ENCODE peak calls at places on chromosomes 2 and 18, in seven cellular contexts. W, C, X, V, T, H and Q are unnamed samples.

GRCh38 chr2:65020943-65021528 is 31.8 kb downstream of the SLC1A4 start:
- DNase-seq in W (no peak), C (no peak), X (no peak), V (no peak), T (no peak), H (no peak), Q (no peak)

GRCh38 chr2:161068670-161069069 is 91.6 kb upstream of the TANK start:
- DNase-seq in W (peak), C (no peak), X (peak), V (no peak), T (no peak), H (no peak), Q (no peak)

GRCh38 chr18:8752329-8752728 is 47.0 kb downstream of the MTCL1 start:
- DNase-seq in W (peak), C (no peak), X (no peak), V (no peak), T (no peak), H (no peak), Q (no peak)

GRCh38 chr2:127953128-127953718 is 67.5 kb upstream of the AMMECR1L start:
- DNase-seq in W (peak), C (no peak), X (no peak), V (no peak), T (no peak), H (no peak), Q (no peak)

GRCh38 chr2:168357799-168358504 is 98.1 kb upstream of the CERS6 start:
- DNase-seq in W (no peak), C (no peak), X (no peak), V (no peak), T (no peak), H (no peak), Q (no peak)

GRCh38 chr2:207128867-207129266 is 36.9 kb downstream of the KLF7 start:
- DNase-seq in W (no peak), C (no peak), X (no peak), V (no peak), T (no peak), H (no peak), Q (no peak)

GRCh38 chr2:232890896-232891601 is 21.0 kb downstream of the SNORC start:
- DNase-seq in W (peak), C (peak), X (no peak), V (no peak), T (peak), H (no peak), Q (peak)

GRCh38 chr2:191607101-191607500 is 70.8 kb upstream of the NABP1 start:
- DNase-seq in W (no peak), C (no peak), X (no peak), V (no peak), T (peak), H (no peak), Q (no peak)

GRCh38 chr18:61859118-61859517 is 33.7 kb downstream of the RNF152 start:
- DNase-seq in W (no peak), C (no peak), X (no peak), V (no peak), T (no peak), H (no peak), Q (no peak)

GRCh38 chr18:1559563-1559962 is 654.9 kb downstream of the ADCYAP1 start:
- DNase-seq in W (no peak), C (peak), X (no peak), V (no peak), T (no peak), H (no peak), Q (peak)

GRCh38 chr2:138501427-138502252 is at the start of gene SPOPL:
- DNase-seq in W (peak), C (peak), X (peak), V (peak), T (peak), H (peak), Q (peak)

GRCh38 chr2:67346718-67347407 is 50.3 kb upstream of the ETAA1 start:
- DNase-seq in W (peak), C (no peak), X (peak), V (no peak), T (peak), H (no peak), Q (no peak)

GRCh38 chr2:52429740-52430139 is 1337.9 kb upstream of the CHAC2 start:
- DNase-seq in W (peak), C (no peak), X (no peak), V (no peak), T (no peak), H (no peak), Q (no peak)

GRCh38 chr2:10196275-10196892 is 73.8 kb downstream of the RRM2 start:
- DNase-seq in W (no peak), C (no peak), X (no peak), V (no peak), T (no peak), H (no peak), Q (no peak)

GRCh38 chr2:100424277-100424875 is 6.9 kb upstream of the CHST10 start:
- DNase-seq in W (no peak), C (no peak), X (no peak), V (no peak), T (no peak), H (no peak), Q (no peak)

GRCh38 chr2:100422320-100422719 is 4.9 kb upstream of the CHST10 start:
- DNase-seq in W (peak), C (peak), X (peak), V (no peak), T (peak), H (no peak), Q (peak)

GRCh38 chr2:100425573-100426383 is 8.3 kb upstream of the CHST10 start:
- DNase-seq in W (no peak), C (no peak), X (no peak), V (no peak), T (no peak), H (no peak), Q (no peak)

GRCh38 chr2:100425107-100425506 is 7.6 kb upstream of the CHST10 start:
- DNase-seq in W (no peak), C (no peak), X (no peak), V (no peak), T (no peak), H (no peak), Q (no peak)

DNA sequence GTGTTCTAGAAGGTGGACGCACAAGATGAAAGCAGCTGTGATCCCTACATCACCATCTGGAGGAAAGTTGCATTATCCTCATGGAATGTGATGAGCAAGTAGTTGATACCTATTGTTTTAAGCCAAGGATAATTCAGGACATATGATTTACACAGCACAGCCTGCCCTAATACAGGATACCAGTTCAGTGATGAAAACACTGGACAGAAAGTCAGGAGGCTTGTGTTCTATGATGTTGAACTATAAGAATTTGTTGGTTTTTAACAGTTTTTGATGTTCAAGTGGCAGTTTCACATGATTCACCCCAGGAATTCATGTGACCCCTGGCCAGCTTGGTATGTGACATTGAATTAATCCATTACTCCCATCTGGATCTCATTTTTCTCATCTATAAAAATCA is 6.2 kb upstream of the CHST10 start:
- DNase-seq in W (no peak), C (no peak), X (no peak), V (no peak), T (no peak), H (no peak), Q (no peak)
- H4K8ac ChIP-seq in W (no peak), C (no peak), X (no peak), V (no peak), T (no peak), H (no peak), Q (no peak)

GRCh38 chr2:42640261-42640660 is 71.8 kb downstream of the MTA3 start:
- DNase-seq in W (no peak), C (no peak), X (no peak), V (no peak), T (no peak), H (no peak), Q (no peak)
- H4K8ac ChIP-seq in W (no peak), C (no peak), X (no peak), V (no peak), T (no peak), H (no peak), Q (no peak)

DNA sequence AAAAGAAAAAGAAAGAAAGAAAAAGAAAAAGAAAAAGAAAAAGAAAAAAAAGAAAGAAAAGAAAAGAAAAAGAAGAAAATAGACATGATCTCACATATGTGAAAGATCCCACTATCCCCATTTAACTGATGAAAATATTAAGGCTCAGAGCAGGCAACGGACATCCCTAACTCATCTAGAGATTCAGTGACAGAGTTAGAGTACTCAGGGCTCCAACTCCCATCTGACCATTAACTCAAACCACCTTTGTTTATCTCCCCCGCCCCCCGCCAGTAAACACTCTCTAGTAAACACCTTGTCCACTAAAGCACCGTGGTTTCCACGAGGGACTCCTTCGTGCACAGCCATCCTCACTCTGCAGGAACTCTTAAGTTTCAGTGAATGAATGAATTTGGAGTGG is 142.9 kb downstream of the TGIF1 start:
- DNase-seq in W (no peak), C (no peak), X (no peak), V (no peak), T (no peak), H (no peak), Q (no peak)
- H4K8ac ChIP-seq in W (peak), C (no peak), X (no peak), V (no peak), T (peak), H (no peak), Q (no peak)

GRCh38 chr18:72828601-72829000 is 39.2 kb downstream of the NETO1 start:
- DNase-seq in W (no peak), C (no peak), X (no peak), V (no peak), T (no peak), H (no peak), Q (no peak)

GRCh38 chr18:72830109-72830508 is 37.7 kb downstream of the NETO1 start:
- DNase-seq in W (no peak), C (peak), X (peak), V (no peak), T (no peak), H (peak), Q (peak)

GRCh38 chr18:72834731-72835130 is 33.1 kb downstream of the NETO1 start:
- DNase-seq in W (no peak), C (no peak), X (no peak), V (no peak), T (no peak), H (no peak), Q (no peak)

GRCh38 chr18:72833471-72833870 is 34.3 kb downstream of the NETO1 start:
- DNase-seq in W (no peak), C (no peak), X (peak), V (no peak), T (no peak), H (no peak), Q (no peak)
- H4K8ac ChIP-seq in W (no peak), C (no peak), X (no peak), V (no peak), T (no peak), H (no peak), Q (no peak)

GRCh38 chr2:204611764-204612163 is 66.5 kb downstream of the PARD3B start:
- DNase-seq in W (no peak), C (no peak), X (no peak), V (no peak), T (no peak), H (no peak), Q (no peak)

GRCh38 chr2:204608261-204608660 is 63.0 kb downstream of the PARD3B start:
- DNase-seq in W (peak), C (no peak), X (peak), V (no peak), T (no peak), H (no peak), Q (no peak)

GRCh38 chr2:204615456-204615855 is 70.2 kb downstream of the PARD3B start:
- DNase-seq in W (no peak), C (no peak), X (no peak), V (no peak), T (no peak), H (no peak), Q (no peak)

GRCh38 chr2:204611017-204611631 is 65.8 kb downstream of the PARD3B start:
- DNase-seq in W (no peak), C (no peak), X (no peak), V (no peak), T (no peak), H (no peak), Q (no peak)

GRCh38 chr2:204613635-204614034 is 68.4 kb downstream of the PARD3B start:
- DNase-seq in W (no peak), C (no peak), X (no peak), V (no peak), T (no peak), H (no peak), Q (no peak)
- H4K8ac ChIP-seq in W (no peak), C (no peak), X (no peak), V (no peak), T (no peak), H (no peak), Q (no peak)

GRCh38 chr18:43364535-43364934 is 87.2 kb upstream of the SYT4 start:
- DNase-seq in W (no peak), C (peak), X (no peak), V (no peak), T (no peak), H (no peak), Q (no peak)
- H4K8ac ChIP-seq in W (no peak), C (no peak), X (no peak), V (no peak), T (no peak), H (no peak), Q (no peak)

DNA sequence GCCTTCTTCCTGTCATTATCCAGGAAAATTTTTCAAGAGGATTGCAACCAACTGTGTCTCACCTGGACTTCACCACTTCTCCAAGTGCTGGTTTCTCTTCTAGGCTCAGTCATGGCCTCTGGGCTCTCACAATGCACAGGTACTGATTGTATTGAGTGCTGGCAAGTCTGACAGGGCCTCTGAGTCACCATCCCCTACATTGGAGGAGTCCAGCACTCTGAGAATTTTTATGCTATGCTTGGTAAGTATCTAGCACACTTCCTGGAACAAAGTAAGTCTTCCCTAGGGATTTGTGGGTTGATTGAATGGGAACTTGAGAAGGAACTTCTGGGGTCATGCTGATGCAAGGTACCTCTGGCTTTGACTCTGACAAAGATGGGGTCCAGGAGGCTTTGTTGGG is 147.2 kb upstream of the CELF4 start:
- DNase-seq in W (no peak), C (no peak), X (no peak), V (no peak), T (no peak), H (no peak), Q (no peak)
- H4K8ac ChIP-seq in W (no peak), C (no peak), X (no peak), V (no peak), T (no peak), H (no peak), Q (no peak)